ENCODE peak calls at places on chromosomes 1 and 21, in five cellular contexts. One of them, this sample, is unnamed.

GRCh38 chr1:1161078-1161682 is 12.5 kb upstream of the TTLL10 start:
- DNase-seq in epithelial cell of esophagus: no peak
- DNase-seq in foreskin fibroblast: no peak
- DNase-seq in stomach: no peak
- DNase-seq in stimulated activated CD4-positive, alpha-beta T cell treated with anti-CD3 and anti-CD28 coated beads, Interleukin-4, amount 100 ng/mL, for 1 hour: no peak
- DNase-seq in this sample: no peak

GRCh38 chr1:39346876-39347275 is 142.4 kb downstream of the MACF1 start:
- DNase-seq in epithelial cell of esophagus: no peak
- DNase-seq in foreskin fibroblast: no peak
- DNase-seq in stomach: no peak
- DNase-seq in stimulated activated CD4-positive, alpha-beta T cell treated with anti-CD3 and anti-CD28 coated beads, Interleukin-4, amount 100 ng/mL, for 1 hour: no peak
- DNase-seq in this sample: no peak

GRCh38 chr1:64435000-64435399 is 34.9 kb upstream of the CACHD1 start:
- DNase-seq in epithelial cell of esophagus: no peak
- DNase-seq in foreskin fibroblast: no peak
- DNase-seq in stomach: no peak
- DNase-seq in stimulated activated CD4-positive, alpha-beta T cell treated with anti-CD3 and anti-CD28 coated beads, Interleukin-4, amount 100 ng/mL, for 1 hour: no peak
- DNase-seq in this sample: no peak

GRCh38 chr1:119549719-119550141 is 42.7 kb downstream of the HSD3B1 start:
- DNase-seq in epithelial cell of esophagus: peak
- DNase-seq in foreskin fibroblast: peak
- DNase-seq in stomach: peak
- DNase-seq in stimulated activated CD4-positive, alpha-beta T cell treated with anti-CD3 and anti-CD28 coated beads, Interleukin-4, amount 100 ng/mL, for 1 hour: no peak
- DNase-seq in this sample: peak

GRCh38 chr21:32908529-32908928 is 117.2 kb upstream of the OLIG2 start:
- DNase-seq in epithelial cell of esophagus: no peak
- DNase-seq in foreskin fibroblast: no peak
- DNase-seq in stomach: no peak
- DNase-seq in stimulated activated CD4-positive, alpha-beta T cell treated with anti-CD3 and anti-CD28 coated beads, Interleukin-4, amount 100 ng/mL, for 1 hour: no peak
- DNase-seq in this sample: no peak

GRCh38 chr1:221431968-221432367 is 309.9 kb downstream of the DUSP10 start:
- DNase-seq in epithelial cell of esophagus: no peak
- DNase-seq in foreskin fibroblast: no peak
- DNase-seq in stomach: no peak
- DNase-seq in stimulated activated CD4-positive, alpha-beta T cell treated with anti-CD3 and anti-CD28 coated beads, Interleukin-4, amount 100 ng/mL, for 1 hour: no peak
- DNase-seq in this sample: no peak

GRCh38 chr21:35048706-35049617 is at the start of gene RUNX1:
- DNase-seq in epithelial cell of esophagus: peak
- DNase-seq in foreskin fibroblast: peak
- DNase-seq in stomach: peak
- DNase-seq in stimulated activated CD4-positive, alpha-beta T cell treated with anti-CD3 and anti-CD28 coated beads, Interleukin-4, amount 100 ng/mL, for 1 hour: peak
- DNase-seq in this sample: no peak

GRCh38 chr1:99691175-99691574 is 45.3 kb downstream of the PALMD start:
- DNase-seq in epithelial cell of esophagus: peak
- DNase-seq in foreskin fibroblast: peak
- DNase-seq in stomach: no peak
- DNase-seq in stimulated activated CD4-positive, alpha-beta T cell treated with anti-CD3 and anti-CD28 coated beads, Interleukin-4, amount 100 ng/mL, for 1 hour: no peak
- DNase-seq in this sample: no peak

GRCh38 chr1:36109041-36109679 is 15.9 kb downstream of the COL8A2 start:
- DNase-seq in epithelial cell of esophagus: peak
- DNase-seq in foreskin fibroblast: peak
- DNase-seq in stomach: no peak
- DNase-seq in stimulated activated CD4-positive, alpha-beta T cell treated with anti-CD3 and anti-CD28 coated beads, Interleukin-4, amount 100 ng/mL, for 1 hour: peak
- DNase-seq in this sample: no peak

GRCh38 chr21:27268290-27268689 is 301.4 kb upstream of the ADAMTS5 start:
- DNase-seq in epithelial cell of esophagus: no peak
- DNase-seq in foreskin fibroblast: peak
- DNase-seq in stomach: no peak
- DNase-seq in stimulated activated CD4-positive, alpha-beta T cell treated with anti-CD3 and anti-CD28 coated beads, Interleukin-4, amount 100 ng/mL, for 1 hour: no peak
- DNase-seq in this sample: no peak

GRCh38 chr1:37465596-37466517 is 8.5 kb upstream of the ZC3H12A start:
- DNase-seq in epithelial cell of esophagus: peak
- DNase-seq in foreskin fibroblast: peak
- DNase-seq in stomach: no peak
- DNase-seq in stimulated activated CD4-positive, alpha-beta T cell treated with anti-CD3 and anti-CD28 coated beads, Interleukin-4, amount 100 ng/mL, for 1 hour: no peak
- DNase-seq in this sample: no peak

GRCh38 chr1:19204665-19205266 is 5.3 kb downstream of the UBR4 start:
- DNase-seq in epithelial cell of esophagus: peak
- DNase-seq in foreskin fibroblast: peak
- DNase-seq in stomach: no peak
- DNase-seq in stimulated activated CD4-positive, alpha-beta T cell treated with anti-CD3 and anti-CD28 coated beads, Interleukin-4, amount 100 ng/mL, for 1 hour: no peak
- DNase-seq in this sample: no peak

GRCh38 chr1:46595127-46595526 is 8.9 kb downstream of the MKNK1 start:
- DNase-seq in epithelial cell of esophagus: no peak
- DNase-seq in foreskin fibroblast: peak
- DNase-seq in stomach: no peak
- DNase-seq in stimulated activated CD4-positive, alpha-beta T cell treated with anti-CD3 and anti-CD28 coated beads, Interleukin-4, amount 100 ng/mL, for 1 hour: no peak
- DNase-seq in this sample: no peak

GRCh38 chr1:995665-996633 is 3.9 kb downstream of the HES4 start:
- DNase-seq in epithelial cell of esophagus: peak
- DNase-seq in foreskin fibroblast: no peak
- DNase-seq in stomach: no peak
- DNase-seq in stimulated activated CD4-positive, alpha-beta T cell treated with anti-CD3 and anti-CD28 coated beads, Interleukin-4, amount 100 ng/mL, for 1 hour: no peak
- DNase-seq in this sample: no peak